ENCODE peak calls at places on chromosomes 4 and X, in four cellular contexts. One of them, this sample, is unnamed.

GRCh38 chr4:186881521-186882220 is 158.0 kb upstream of the FAT1 start:
- DNase-seq in progenitor cell of endocrine pancreas: no peak
- DNase-seq in GF-D8: no peak
- DNase-seq in HT1080: peak
- DNase-seq in this sample: peak

GRCh38 chrX:22950278-22951266 is 49.2 kb upstream of the DDX53 start:
- DNase-seq in progenitor cell of endocrine pancreas: no peak
- DNase-seq in GF-D8: no peak
- DNase-seq in HT1080: peak
- DNase-seq in this sample: peak

GRCh38 chr4:83906561-83906960 is 370.7 kb downstream of the GPAT3 start:
- DNase-seq in HT1080: no peak
- DNase-seq in progenitor cell of endocrine pancreas: no peak
- DNase-seq in GF-D8: no peak
- DNase-seq in this sample: no peak

GRCh38 chrX:53374222-53374820 is 48.1 kb downstream of the SMC1A start:
- DNase-seq in HT1080: no peak
- DNase-seq in progenitor cell of endocrine pancreas: no peak
- DNase-seq in GF-D8: peak
- DNase-seq in this sample: no peak

GRCh38 chrX:148500428-148501120 is at the start of gene AFF2:
- DNase-seq in HT1080: no peak
- DNase-seq in GF-D8: no peak
- DNase-seq in progenitor cell of endocrine pancreas: peak
- DNase-seq in this sample: no peak

GRCh38 chr4:38062088-38062893 is 102.1 kb downstream of the PTTG2 start:
- DNase-seq in progenitor cell of endocrine pancreas: peak
- DNase-seq in GF-D8: peak
- DNase-seq in HT1080: peak
- DNase-seq in this sample: peak

GRCh38 chr4:114226968-114227760 is 247.7 kb upstream of the ARSJ start:
- DNase-seq in HT1080: peak
- DNase-seq in GF-D8: no peak
- DNase-seq in progenitor cell of endocrine pancreas: no peak
- DNase-seq in this sample: no peak

GRCh38 chr4:82493721-82494425 is 63.5 kb downstream of the ENOPH1 start:
- DNase-seq in progenitor cell of endocrine pancreas: no peak
- DNase-seq in GF-D8: no peak
- DNase-seq in HT1080: peak
- DNase-seq in this sample: no peak

GRCh38 chr4:151739118-151739517 is 21.7 kb downstream of the GATB start:
- DNase-seq in progenitor cell of endocrine pancreas: no peak
- DNase-seq in HT1080: no peak
- DNase-seq in GF-D8: no peak
- DNase-seq in this sample: no peak

GRCh38 chrX:24619647-24620046 is 27.5 kb downstream of the PCYT1B start:
- DNase-seq in progenitor cell of endocrine pancreas: no peak
- DNase-seq in GF-D8: no peak
- DNase-seq in HT1080: peak
- DNase-seq in this sample: no peak

GRCh38 chrX:153874091-153874365 is 11.9 kb downstream of the L1CAM start:
- DNase-seq in HT1080: no peak
- DNase-seq in progenitor cell of endocrine pancreas: no peak
- DNase-seq in GF-D8: no peak
- DNase-seq in this sample: no peak

GRCh38 chr4:20984011-20984836 is 284.0 kb downstream of the PACRGL start:
- DNase-seq in GF-D8: no peak
- DNase-seq in progenitor cell of endocrine pancreas: peak
- DNase-seq in HT1080: no peak
- DNase-seq in this sample: no peak

GRCh38 chrX:87578978-87579377 is 61.4 kb downstream of the KLHL4 start:
- DNase-seq in HT1080: no peak
- DNase-seq in progenitor cell of endocrine pancreas: no peak
- DNase-seq in GF-D8: no peak
- DNase-seq in this sample: no peak

GRCh38 chr4:56757270-56757746 is 64.2 kb downstream of the SPINK2 start:
- DNase-seq in GF-D8: no peak
- DNase-seq in progenitor cell of endocrine pancreas: no peak
- DNase-seq in HT1080: peak
- DNase-seq in this sample: peak

GRCh38 chr4:77193511-77194236 is 36.7 kb downstream of the CCNG2 start:
- DNase-seq in GF-D8: peak
- DNase-seq in HT1080: no peak
- DNase-seq in progenitor cell of endocrine pancreas: no peak
- DNase-seq in this sample: no peak

GRCh38 chrX:6694977-6695376 is 160.1 kb upstream of the VCX3A start:
- DNase-seq in GF-D8: no peak
- DNase-seq in HT1080: no peak
- DNase-seq in progenitor cell of endocrine pancreas: no peak
- DNase-seq in this sample: no peak

GRCh38 chr4:11805837-11806236 is 377.1 kb upstream of the HS3ST1 start:
- DNase-seq in GF-D8: no peak
- DNase-seq in HT1080: peak
- DNase-seq in progenitor cell of endocrine pancreas: no peak
- DNase-seq in this sample: peak

GRCh38 chrX:12137982-12138365 is 299 bp upstream of the FRMPD4 start:
- DNase-seq in progenitor cell of endocrine pancreas: peak
- DNase-seq in HT1080: no peak
- DNase-seq in GF-D8: no peak
- DNase-seq in this sample: no peak

GRCh38 chr4:113368056-113368455 is 318.6 kb downstream of the ANK2 start:
- DNase-seq in HT1080: no peak
- DNase-seq in GF-D8: no peak
- DNase-seq in progenitor cell of endocrine pancreas: no peak
- DNase-seq in this sample: no peak

GRCh38 chr4:83810428-83810827 is 274.5 kb downstream of the GPAT3 start:
- DNase-seq in GF-D8: no peak
- DNase-seq in HT1080: peak
- DNase-seq in progenitor cell of endocrine pancreas: no peak
- DNase-seq in this sample: no peak

GRCh38 chr4:168498259-168498658 is 1.4 kb downstream of the PALLD start:
- DNase-seq in HT1080: no peak
- DNase-seq in progenitor cell of endocrine pancreas: no peak
- DNase-seq in GF-D8: no peak
- DNase-seq in this sample: no peak

GRCh38 chr4:3805731-3806130 is 39.5 kb downstream of the ADRA2C start:
- DNase-seq in HT1080: no peak
- DNase-seq in GF-D8: no peak
- DNase-seq in progenitor cell of endocrine pancreas: no peak
- DNase-seq in this sample: no peak

GRCh38 chr4:157005193-157005592 is 33.6 kb upstream of the PDGFC start:
- DNase-seq in GF-D8: no peak
- DNase-seq in progenitor cell of endocrine pancreas: no peak
- DNase-seq in HT1080: no peak
- DNase-seq in this sample: no peak

GRCh38 chr4:143700420-143701352 is at the start of gene FREM3:
- DNase-seq in HT1080: no peak
- DNase-seq in progenitor cell of endocrine pancreas: peak
- DNase-seq in GF-D8: no peak
- DNase-seq in this sample: no peak

GRCh38 chrX:147710301-147710700 is 201.4 kb upstream of the FMR1 start:
- DNase-seq in GF-D8: no peak
- DNase-seq in HT1080: no peak
- DNase-seq in progenitor cell of endocrine pancreas: no peak
- DNase-seq in this sample: no peak

GRCh38 chr4:184416913-184417734 is 57.2 kb downstream of the IRF2 start:
- DNase-seq in progenitor cell of endocrine pancreas: no peak
- DNase-seq in GF-D8: no peak
- DNase-seq in HT1080: peak
- DNase-seq in this sample: no peak

GRCh38 chr4:101833455-101833854 is 42.9 kb downstream of the BANK1 start:
- DNase-seq in progenitor cell of endocrine pancreas: no peak
- DNase-seq in HT1080: no peak
- DNase-seq in GF-D8: peak
- DNase-seq in this sample: no peak

GRCh38 chr4:68373513-68373912 is 23.6 kb upstream of the YTHDC1 start:
- DNase-seq in progenitor cell of endocrine pancreas: peak
- DNase-seq in GF-D8: no peak
- DNase-seq in HT1080: no peak
- DNase-seq in this sample: no peak

GRCh38 chr4:151117371-151117962 is 18.0 kb downstream of the RPS3A start:
- DNase-seq in progenitor cell of endocrine pancreas: peak
- DNase-seq in HT1080: peak
- DNase-seq in GF-D8: peak
- DNase-seq in this sample: peak

GRCh38 chr4:49709775-49710174 is 723.7 kb downstream of the CWH43 start:
- DNase-seq in HT1080: no peak
- DNase-seq in GF-D8: no peak
- DNase-seq in progenitor cell of endocrine pancreas: no peak
- DNase-seq in this sample: no peak

GRCh38 chrX:40809210-40809609 is 73.9 kb upstream of the MED14 start:
- DNase-seq in GF-D8: no peak
- DNase-seq in progenitor cell of endocrine pancreas: no peak
- DNase-seq in HT1080: peak
- DNase-seq in this sample: no peak

GRCh38 chrX:110437686-110438085 is 79.0 kb downstream of the RTL9 start:
- DNase-seq in GF-D8: no peak
- DNase-seq in HT1080: no peak
- DNase-seq in progenitor cell of endocrine pancreas: no peak
- DNase-seq in this sample: no peak

GRCh38 chr4:169268951-169269781 is 1.6 kb downstream of the SH3RF1 start:
- DNase-seq in GF-D8: no peak
- DNase-seq in HT1080: peak
- DNase-seq in progenitor cell of endocrine pancreas: no peak
- DNase-seq in this sample: no peak

GRCh38 chrX:15973941-15974340 is 119.3 kb upstream of the AP1S2 start:
- DNase-seq in GF-D8: no peak
- DNase-seq in HT1080: no peak
- DNase-seq in progenitor cell of endocrine pancreas: no peak
- DNase-seq in this sample: no peak

GRCh38 chr4:56264861-56265260 is 122.4 kb downstream of the AASDH start:
- DNase-seq in HT1080: no peak
- DNase-seq in progenitor cell of endocrine pancreas: no peak
- DNase-seq in GF-D8: no peak
- DNase-seq in this sample: no peak

GRCh38 chrX:49257846-49258748 is 6.4 kb downstream of the FOXP3 start:
- DNase-seq in progenitor cell of endocrine pancreas: no peak
- DNase-seq in HT1080: no peak
- DNase-seq in GF-D8: no peak
- DNase-seq in this sample: no peak

GRCh38 chrX:10327651-10328050 is 170.9 kb downstream of the CLCN4 start:
- DNase-seq in progenitor cell of endocrine pancreas: no peak
- DNase-seq in HT1080: peak
- DNase-seq in GF-D8: no peak
- DNase-seq in this sample: no peak

This sample was measured in RWPE1.